ENCODE peak calls at places on chromosomes 4 and X, in eight cellular contexts. One of them, this sample, is unnamed.

GRCh38 chr4:157057187-157057586 is 18.8 kb upstream of the GLRB start:
- DNase-seq in stromal cell of bone marrow: no peak
- DNase-seq in head of caudate nucleus: no peak
- DNase-seq in stimulated activated CD8-positive, alpha-beta memory T cell treated with anti-CD3 and anti-CD28 coated beads, Interleukin-4, amount 100 ng/mL, for 24 hours: no peak
- DNase-seq in progenitor cell of endocrine pancreas: no peak
- DNase-seq in activated CD4-positive, alpha-beta T cell treated with anti-CD3 and anti-CD28 coated beads, Interleukin-2, amount 50 U/mL, for 4 hours: no peak
- DNase-seq in right atrium auricular region: no peak
- DNase-seq in stimulated activated CD4-positive, alpha-beta T cell treated with anti-CD3 and anti-CD28 coated beads, TNF-alpha, amount 100 ng/mL, for 4 hours: no peak
- DNase-seq in this sample: no peak

GRCh38 chr4:66920514-66920913 is 624.8 kb downstream of the CENPC start:
- DNase-seq in stimulated activated CD8-positive, alpha-beta memory T cell treated with anti-CD3 and anti-CD28 coated beads, Interleukin-4, amount 100 ng/mL, for 24 hours: no peak
- DNase-seq in right atrium auricular region: no peak
- DNase-seq in stromal cell of bone marrow: no peak
- DNase-seq in activated CD4-positive, alpha-beta T cell treated with anti-CD3 and anti-CD28 coated beads, Interleukin-2, amount 50 U/mL, for 4 hours: no peak
- DNase-seq in progenitor cell of endocrine pancreas: no peak
- DNase-seq in stimulated activated CD4-positive, alpha-beta T cell treated with anti-CD3 and anti-CD28 coated beads, TNF-alpha, amount 100 ng/mL, for 4 hours: no peak
- DNase-seq in head of caudate nucleus: no peak
- DNase-seq in this sample: no peak

GRCh38 chr4:128061566-128062536 is 739 bp downstream of the LARP1B start:
- DNase-seq in right atrium auricular region: peak; percentile 61
- DNase-seq in head of caudate nucleus: peak; percentile 58
- DNase-seq in stimulated activated CD4-positive, alpha-beta T cell treated with anti-CD3 and anti-CD28 coated beads, TNF-alpha, amount 100 ng/mL, for 4 hours: peak; percentile 43
- DNase-seq in progenitor cell of endocrine pancreas: peak; percentile 53
- DNase-seq in stromal cell of bone marrow: peak; percentile 12
- DNase-seq in activated CD4-positive, alpha-beta T cell treated with anti-CD3 and anti-CD28 coated beads, Interleukin-2, amount 50 U/mL, for 4 hours: peak; percentile 53
- DNase-seq in stimulated activated CD8-positive, alpha-beta memory T cell treated with anti-CD3 and anti-CD28 coated beads, Interleukin-4, amount 100 ng/mL, for 24 hours: peak; percentile 40
- DNase-seq in this sample: peak; percentile 28

GRCh38 chrX:154761977-154762528 is 611 bp upstream of the DKC1 start:
- DNase-seq in right atrium auricular region: no peak
- DNase-seq in stimulated activated CD8-positive, alpha-beta memory T cell treated with anti-CD3 and anti-CD28 coated beads, Interleukin-4, amount 100 ng/mL, for 24 hours: no peak
- DNase-seq in stimulated activated CD4-positive, alpha-beta T cell treated with anti-CD3 and anti-CD28 coated beads, TNF-alpha, amount 100 ng/mL, for 4 hours: no peak
- DNase-seq in stromal cell of bone marrow: no peak
- DNase-seq in activated CD4-positive, alpha-beta T cell treated with anti-CD3 and anti-CD28 coated beads, Interleukin-2, amount 50 U/mL, for 4 hours: no peak
- DNase-seq in progenitor cell of endocrine pancreas: no peak
- DNase-seq in head of caudate nucleus: no peak
- DNase-seq in this sample: no peak

GRCh38 chr4:164937576-164938270 is 39.7 kb downstream of the TRIM61 start:
- DNase-seq in stimulated activated CD8-positive, alpha-beta memory T cell treated with anti-CD3 and anti-CD28 coated beads, Interleukin-4, amount 100 ng/mL, for 24 hours: no peak
- DNase-seq in progenitor cell of endocrine pancreas: no peak
- DNase-seq in right atrium auricular region: no peak
- DNase-seq in head of caudate nucleus: peak; percentile 22
- DNase-seq in stimulated activated CD4-positive, alpha-beta T cell treated with anti-CD3 and anti-CD28 coated beads, TNF-alpha, amount 100 ng/mL, for 4 hours: no peak
- DNase-seq in activated CD4-positive, alpha-beta T cell treated with anti-CD3 and anti-CD28 coated beads, Interleukin-2, amount 50 U/mL, for 4 hours: no peak
- DNase-seq in stromal cell of bone marrow: peak; percentile 28
- DNase-seq in this sample: no peak

GRCh38 chr4:6403400-6403685 is 69.1 kb downstream of the PPP2R2C start:
- DNase-seq in activated CD4-positive, alpha-beta T cell treated with anti-CD3 and anti-CD28 coated beads, Interleukin-2, amount 50 U/mL, for 4 hours: no peak
- DNase-seq in progenitor cell of endocrine pancreas: no peak
- DNase-seq in right atrium auricular region: no peak
- DNase-seq in stimulated activated CD8-positive, alpha-beta memory T cell treated with anti-CD3 and anti-CD28 coated beads, Interleukin-4, amount 100 ng/mL, for 24 hours: no peak
- DNase-seq in head of caudate nucleus: no peak
- DNase-seq in stimulated activated CD4-positive, alpha-beta T cell treated with anti-CD3 and anti-CD28 coated beads, TNF-alpha, amount 100 ng/mL, for 4 hours: no peak
- DNase-seq in stromal cell of bone marrow: no peak
- DNase-seq in this sample: no peak

GRCh38 chr4:76543378-76543777 is 108.3 kb downstream of the SHROOM3 start:
- DNase-seq in activated CD4-positive, alpha-beta T cell treated with anti-CD3 and anti-CD28 coated beads, Interleukin-2, amount 50 U/mL, for 4 hours: no peak
- DNase-seq in stimulated activated CD8-positive, alpha-beta memory T cell treated with anti-CD3 and anti-CD28 coated beads, Interleukin-4, amount 100 ng/mL, for 24 hours: no peak
- DNase-seq in stimulated activated CD4-positive, alpha-beta T cell treated with anti-CD3 and anti-CD28 coated beads, TNF-alpha, amount 100 ng/mL, for 4 hours: no peak
- DNase-seq in head of caudate nucleus: no peak
- DNase-seq in progenitor cell of endocrine pancreas: no peak
- DNase-seq in right atrium auricular region: no peak
- DNase-seq in stromal cell of bone marrow: no peak
- DNase-seq in this sample: no peak

GRCh38 chr4:143455211-143455610 is 58.3 kb upstream of the SMARCA5 start:
- DNase-seq in right atrium auricular region: no peak
- DNase-seq in head of caudate nucleus: no peak
- DNase-seq in progenitor cell of endocrine pancreas: no peak
- DNase-seq in stimulated activated CD4-positive, alpha-beta T cell treated with anti-CD3 and anti-CD28 coated beads, TNF-alpha, amount 100 ng/mL, for 4 hours: no peak
- DNase-seq in stromal cell of bone marrow: no peak
- DNase-seq in stimulated activated CD8-positive, alpha-beta memory T cell treated with anti-CD3 and anti-CD28 coated beads, Interleukin-4, amount 100 ng/mL, for 24 hours: no peak
- DNase-seq in activated CD4-positive, alpha-beta T cell treated with anti-CD3 and anti-CD28 coated beads, Interleukin-2, amount 50 U/mL, for 4 hours: no peak
- DNase-seq in this sample: no peak

GRCh38 chr4:70531981-70532380 is 13.6 kb downstream of the AMTN start:
- DNase-seq in head of caudate nucleus: no peak
- DNase-seq in activated CD4-positive, alpha-beta T cell treated with anti-CD3 and anti-CD28 coated beads, Interleukin-2, amount 50 U/mL, for 4 hours: no peak
- DNase-seq in right atrium auricular region: no peak
- DNase-seq in stimulated activated CD8-positive, alpha-beta memory T cell treated with anti-CD3 and anti-CD28 coated beads, Interleukin-4, amount 100 ng/mL, for 24 hours: no peak
- DNase-seq in stromal cell of bone marrow: no peak
- DNase-seq in progenitor cell of endocrine pancreas: no peak
- DNase-seq in stimulated activated CD4-positive, alpha-beta T cell treated with anti-CD3 and anti-CD28 coated beads, TNF-alpha, amount 100 ng/mL, for 4 hours: no peak
- DNase-seq in this sample: no peak

GRCh38 chr4:141132689-141133145 is 552 bp downstream of the RNF150 start:
- DNase-seq in activated CD4-positive, alpha-beta T cell treated with anti-CD3 and anti-CD28 coated beads, Interleukin-2, amount 50 U/mL, for 4 hours: no peak
- DNase-seq in head of caudate nucleus: peak; percentile 29
- DNase-seq in stromal cell of bone marrow: no peak
- DNase-seq in stimulated activated CD4-positive, alpha-beta T cell treated with anti-CD3 and anti-CD28 coated beads, TNF-alpha, amount 100 ng/mL, for 4 hours: no peak
- DNase-seq in progenitor cell of endocrine pancreas: peak; percentile 44
- DNase-seq in right atrium auricular region: no peak
- DNase-seq in stimulated activated CD8-positive, alpha-beta memory T cell treated with anti-CD3 and anti-CD28 coated beads, Interleukin-4, amount 100 ng/mL, for 24 hours: no peak
- DNase-seq in this sample: no peak

GRCh38 chrX:7462110-7462509 is 314.2 kb upstream of the PUDP start:
- DNase-seq in head of caudate nucleus: no peak
- DNase-seq in stimulated activated CD4-positive, alpha-beta T cell treated with anti-CD3 and anti-CD28 coated beads, TNF-alpha, amount 100 ng/mL, for 4 hours: no peak
- DNase-seq in stromal cell of bone marrow: no peak
- DNase-seq in right atrium auricular region: no peak
- DNase-seq in stimulated activated CD8-positive, alpha-beta memory T cell treated with anti-CD3 and anti-CD28 coated beads, Interleukin-4, amount 100 ng/mL, for 24 hours: no peak
- DNase-seq in activated CD4-positive, alpha-beta T cell treated with anti-CD3 and anti-CD28 coated beads, Interleukin-2, amount 50 U/mL, for 4 hours: no peak
- DNase-seq in progenitor cell of endocrine pancreas: no peak
- DNase-seq in this sample: no peak

GRCh38 chr4:103375278-103375677 is 177.1 kb upstream of the CENPE start:
- DNase-seq in right atrium auricular region: no peak
- DNase-seq in activated CD4-positive, alpha-beta T cell treated with anti-CD3 and anti-CD28 coated beads, Interleukin-2, amount 50 U/mL, for 4 hours: no peak
- DNase-seq in stimulated activated CD8-positive, alpha-beta memory T cell treated with anti-CD3 and anti-CD28 coated beads, Interleukin-4, amount 100 ng/mL, for 24 hours: no peak
- DNase-seq in stromal cell of bone marrow: peak; percentile 9
- DNase-seq in stimulated activated CD4-positive, alpha-beta T cell treated with anti-CD3 and anti-CD28 coated beads, TNF-alpha, amount 100 ng/mL, for 4 hours: no peak
- DNase-seq in head of caudate nucleus: no peak
- DNase-seq in progenitor cell of endocrine pancreas: no peak
- DNase-seq in this sample: no peak

GRCh38 chrX:118566359-118566758 is 70.7 kb downstream of the DOCK11 start:
- DNase-seq in stimulated activated CD8-positive, alpha-beta memory T cell treated with anti-CD3 and anti-CD28 coated beads, Interleukin-4, amount 100 ng/mL, for 24 hours: no peak
- DNase-seq in head of caudate nucleus: no peak
- DNase-seq in stimulated activated CD4-positive, alpha-beta T cell treated with anti-CD3 and anti-CD28 coated beads, TNF-alpha, amount 100 ng/mL, for 4 hours: no peak
- DNase-seq in stromal cell of bone marrow: no peak
- DNase-seq in progenitor cell of endocrine pancreas: no peak
- DNase-seq in right atrium auricular region: no peak
- DNase-seq in activated CD4-positive, alpha-beta T cell treated with anti-CD3 and anti-CD28 coated beads, Interleukin-2, amount 50 U/mL, for 4 hours: no peak
- DNase-seq in this sample: no peak